ENCODE peak calls at places on chromosomes 2 and 18, in nine cellular contexts. X, H, O, T, K, V, B, M and E are unnamed samples.

GRCh38 chr2:40192864-40193669 is 258.8 kb downstream of the SLC8A1 start:
- DNase-seq in M (no peak), H (no peak), O (no peak), X (no peak), T (peak; percentile 93), B (no peak), K (peak; percentile 66), V (no peak), E (no peak)

GRCh38 chr2:207258191-207258991 is 92.6 kb upstream of the KLF7 start:
- DNase-seq in K (peak; percentile 100), H (no peak), X (no peak), T (peak; percentile 100), O (peak; percentile 97), B (no peak), M (peak; percentile 13), V (no peak), E (no peak)

GRCh38 chr2:70974592-70974991 is 3.8 kb upstream of the ANKRD53 start:
- DNase-seq in V (no peak), X (no peak), K (no peak), O (no peak), T (no peak), B (no peak), H (no peak), M (no peak), E (no peak)

GRCh38 chr2:150916997-150917396 is 344.7 kb downstream of the RBM43 start:
- DNase-seq in B (no peak), M (no peak), V (no peak), H (no peak), O (no peak), X (no peak), K (peak; percentile 74), T (peak; percentile 52), E (no peak)

GRCh38 chr2:8116661-8117060 is 565.2 kb upstream of the ID2 start:
- DNase-seq in B (no peak), X (no peak), V (peak; percentile 47), K (no peak), T (no peak), O (no peak), M (no peak), H (no peak), E (no peak)

GRCh38 chr2:178715366-178715765 is 91.9 kb downstream of the TTN start:
- DNase-seq in H (no peak), T (no peak), X (no peak), V (peak; percentile 17), M (no peak), O (no peak), K (no peak), B (no peak), E (no peak)

GRCh38 chr2:117858892-117859531 is 44.5 kb downstream of the DDX18 start:
- DNase-seq in M (no peak), V (no peak), T (no peak), O (no peak), K (no peak), B (peak; percentile 69), X (no peak), H (no peak), E (peak; percentile 25)

GRCh38 chr2:236503100-236503499 is 66.5 kb upstream of the ACKR3 start:
- DNase-seq in K (no peak), O (peak; percentile 5), H (no peak), M (no peak), V (no peak), X (no peak), T (no peak), B (peak; percentile 47), E (peak; percentile 15)

GRCh38 chr2:213119061-213119809 is 32.2 kb downstream of the IKZF2 start:
- DNase-seq in T (peak; percentile 89), B (no peak), V (no peak), O (no peak), X (no peak), H (no peak), K (peak; percentile 95), M (no peak), E (no peak)
- TF ChIP-seq CTCF in T (no peak), B (no peak), V (no peak), O (no peak), X (no peak), H (no peak), K (no peak), M (no peak), E (no peak)

GRCh38 chr2:204664708-204665121 is 119.4 kb downstream of the PARD3B start:
- DNase-seq in X (no peak), H (no peak), T (peak; percentile 30), V (no peak), B (no peak), M (no peak), K (peak; percentile 91), O (peak; percentile 63), E (no peak)

GRCh38 chr2:204663816-204664421 is 118.6 kb downstream of the PARD3B start:
- DNase-seq in O (no peak), B (no peak), M (no peak), T (no peak), K (no peak), H (no peak), X (no peak), V (no peak), E (no peak)

GRCh38 chr2:204662956-204663355 is 117.7 kb downstream of the PARD3B start:
- DNase-seq in V (no peak), X (no peak), M (no peak), O (no peak), B (no peak), H (no peak), K (no peak), T (no peak), E (no peak)

GRCh38 chr2:204665771-204666170 is 120.5 kb downstream of the PARD3B start:
- DNase-seq in K (no peak), T (no peak), X (no peak), O (no peak), V (no peak), B (no peak), M (no peak), H (no peak), E (no peak)

GRCh38 chr2:204665244-204665643 is 120.0 kb downstream of the PARD3B start:
- DNase-seq in O (peak; percentile 67), K (peak; percentile 89), H (no peak), T (peak; percentile 30), V (no peak), M (no peak), X (no peak), B (no peak), E (no peak)
- TF ChIP-seq CTCF in O (no peak), K (no peak), H (no peak), T (no peak), V (no peak), M (no peak), X (no peak), B (no peak), E (no peak)

GRCh38 chr18:78734614-78734945 is 245.0 kb upstream of the SALL3 start:
- DNase-seq in V (no peak), H (no peak), O (no peak), M (no peak), B (no peak), X (no peak), K (no peak), T (no peak), E (no peak)

GRCh38 chr18:78736015-78736690 is 243.5 kb upstream of the SALL3 start:
- DNase-seq in O (no peak), V (no peak), H (no peak), M (no peak), X (no peak), K (no peak), B (peak; percentile 5), T (no peak), E (no peak)

GRCh38 chr18:78733762-78734613 is 245.6 kb upstream of the SALL3 start:
- DNase-seq in X (no peak), V (no peak), H (no peak), T (no peak), K (no peak), M (no peak), O (no peak), B (no peak), E (no peak)

GRCh38 chr18:78737006-78737915 is 242.4 kb upstream of the SALL3 start:
- DNase-seq in X (no peak), H (no peak), B (peak; percentile 10), O (no peak), K (no peak), M (no peak), T (no peak), V (no peak), E (no peak)

GRCh38 chr18:78735131-78736014 is 244.2 kb upstream of the SALL3 start:
- DNase-seq in M (no peak), V (no peak), O (no peak), T (no peak), B (peak; percentile 20), K (no peak), H (no peak), X (no peak), E (no peak)
- TF ChIP-seq CTCF in M (no peak), V (no peak), O (no peak), T (no peak), B (no peak), K (no peak), H (no peak), X (no peak), E (no peak)

GRCh38 chr2:232588680-232589585 is 38.4 kb downstream of the EIF4E2 start:
- DNase-seq in X (no peak), V (no peak), M (peak; percentile 81), T (peak; percentile 81), K (peak; percentile 64), O (peak; percentile 56), B (no peak), H (peak; percentile 72), E (no peak)

GRCh38 chr2:232588031-232588430 is 37.5 kb downstream of the EIF4E2 start:
- DNase-seq in T (no peak), X (no peak), O (no peak), K (no peak), M (no peak), H (no peak), B (no peak), V (no peak), E (no peak)

GRCh38 chr2:232597362-232598079 is 35.9 kb upstream of the EFHD1 start:
- DNase-seq in V (no peak), M (no peak), O (no peak), T (no peak), H (no peak), K (no peak), B (no peak), X (no peak), E (no peak)

GRCh38 chr2:232593931-232594330 is 39.5 kb upstream of the EFHD1 start:
- DNase-seq in O (no peak), T (no peak), X (no peak), V (no peak), H (no peak), B (no peak), K (no peak), M (no peak), E (no peak)

DNA sequence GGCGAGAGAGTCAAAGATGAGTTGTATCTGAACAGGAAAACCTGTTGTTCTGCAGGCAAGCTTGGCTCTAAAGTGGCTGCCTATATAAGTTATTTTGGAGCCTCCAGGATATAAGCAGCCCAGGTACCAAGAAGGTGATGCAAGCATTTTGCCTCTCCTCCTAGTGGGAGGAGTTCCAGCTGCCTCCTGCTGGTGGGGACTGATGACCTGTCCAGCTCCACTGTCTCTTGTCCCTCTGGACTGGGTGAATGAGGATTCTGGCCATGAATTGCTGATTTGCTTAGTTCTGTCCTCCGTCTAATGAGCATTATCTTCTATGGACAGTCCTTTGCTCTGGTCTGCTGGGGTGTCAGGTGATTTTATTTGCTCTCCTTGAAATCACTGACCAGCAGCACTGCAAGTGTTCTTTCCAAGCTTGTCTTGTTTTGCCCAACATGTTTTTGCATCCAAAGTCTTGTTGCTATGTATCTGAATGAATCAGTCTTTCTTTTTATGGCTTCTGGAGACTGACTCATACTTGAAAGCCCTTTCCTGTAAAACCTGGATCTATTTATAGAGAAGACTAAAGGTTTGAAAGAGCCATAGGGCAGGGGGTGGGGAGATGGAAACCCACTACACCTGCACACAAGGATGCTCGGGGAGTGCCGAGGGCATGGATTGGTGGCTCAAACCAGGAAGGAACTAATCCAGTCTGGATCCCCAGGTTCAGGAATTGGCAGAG is 40.6 kb upstream of the EFHD1 start:
- DNase-seq in B (no peak), X (no peak), O (peak; percentile 77), H (no peak), M (no peak), K (peak; percentile 89), T (peak; percentile 88), V (peak; percentile 9), E (no peak)
- TF ChIP-seq CTCF in B (no peak), X (no peak), O (no peak), H (no peak), M (no peak), K (peak; percentile 26), T (no peak), V (no peak), E (no peak)